ENCODE peak calls at places on chromosomes 7 and 10, in four cellular contexts. M is A549, B is endothelial cell of umbilical vein, I is thyroid gland. S is an unnamed sample.

GRCh38 chr7:104971290-104972071 is 42.5 kb upstream of the KMT2E start:
- DNase-seq in M (peak), B (peak), I (no peak), S (no peak)

GRCh38 chr7:22563621-22564241 is 63.7 kb upstream of the STEAP1B start:
- DNase-seq in M (no peak), B (peak), I (no peak), S (no peak)

GRCh38 chr7:28609608-28610007 is 197.3 kb downstream of the CREB5 start:
- DNase-seq in M (no peak), B (no peak), I (no peak), S (no peak)

GRCh38 chr7:150451833-150452431 is 1.5 kb downstream of the GIMAP8 start:
- DNase-seq in M (no peak), B (peak), I (no peak), S (no peak)

GRCh38 chr10:69014171-69014570 is 25.6 kb downstream of the KIFBP start:
- DNase-seq in M (no peak), B (peak), I (no peak), S (no peak)

GRCh38 chr10:71437537-71438058 is 40.9 kb downstream of the CDH23 start:
- DNase-seq in M (no peak), B (no peak), I (no peak), S (no peak)

GRCh38 chr7:3753868-3754267 is 452.8 kb downstream of the SDK1 start:
- DNase-seq in M (no peak), B (no peak), I (no peak), S (no peak)

GRCh38 chr10:31140716-31141115 is 109.1 kb upstream of the ZNF438 start:
- DNase-seq in M (no peak), B (no peak), I (no peak), S (no peak)

GRCh38 chr10:101567165-101568006 is 20.7 kb downstream of the POLL start:
- DNase-seq in M (no peak), B (no peak), I (no peak), S (no peak)

GRCh38 chr7:2239242-2239641 is 2.8 kb downstream of the MRM2 start:
- DNase-seq in M (no peak), B (no peak), I (no peak), S (no peak)

GRCh38 chr7:2233876-2234275 is 1.1 kb upstream of the MAD1L1 start:
- DNase-seq in M (no peak), B (peak), I (no peak), S (no peak)

GRCh38 chr7:2232766-2233520 is at the start of gene MAD1L1:
- DNase-seq in M (peak), B (peak), I (peak), S (peak)

GRCh38 chr7:2241580-2242540 is at the start of the genes MRM2 and NUDT1:
- DNase-seq in M (peak), B (peak), I (peak), S (peak)

DNA sequence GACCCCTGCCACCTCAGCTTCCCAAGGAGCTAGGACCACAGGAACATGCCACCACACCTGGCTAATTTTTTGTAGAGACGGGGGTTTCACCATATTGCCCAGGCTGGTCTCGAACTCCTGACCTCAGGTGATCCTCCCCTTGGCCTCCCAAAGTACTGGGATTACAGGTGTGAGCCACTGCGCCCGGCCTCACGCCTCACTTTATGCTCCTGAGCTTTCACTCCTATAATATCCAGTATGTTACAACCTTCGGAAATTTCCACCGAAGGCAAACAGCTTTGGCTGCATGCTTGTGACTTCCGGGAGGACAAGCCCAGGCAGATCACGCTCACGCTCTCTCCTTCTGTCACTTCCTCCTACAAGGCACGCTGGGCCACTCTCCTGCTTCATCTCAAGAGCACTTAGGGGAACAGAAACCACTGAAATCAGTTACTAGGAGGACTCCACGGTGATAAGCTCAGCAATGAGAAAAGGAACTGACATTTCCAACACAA is 4.4 kb upstream of the MAD1L1 start:
- DNase-seq in M (no peak), B (no peak), I (no peak), S (no peak)
- TF ChIP-seq POLR2A in M (no peak), B (no peak), I (no peak), S (no peak)

GRCh38 chr10:63413429-63413828 is 52.3 kb downstream of the JMJD1C start:
- DNase-seq in M (no peak), B (no peak), I (no peak), S (no peak)
- TF ChIP-seq POLR2A in M (no peak), B (no peak), I (no peak), S (no peak)

GRCh38 chr7:90706067-90706716 is 110.1 kb downstream of the CDK14 start:
- DNase-seq in M (no peak), B (peak), I (no peak), S (no peak)

GRCh38 chr7:90708841-90709317 is 112.8 kb downstream of the CDK14 start:
- DNase-seq in M (peak), B (peak), I (no peak), S (no peak)

GRCh38 chr7:90713628-90714027 is 117.5 kb downstream of the CDK14 start:
- DNase-seq in M (no peak), B (no peak), I (no peak), S (no peak)

GRCh38 chr7:90710466-90710850 is 114.3 kb downstream of the CDK14 start:
- DNase-seq in M (no peak), B (no peak), I (no peak), S (no peak)

DNA sequence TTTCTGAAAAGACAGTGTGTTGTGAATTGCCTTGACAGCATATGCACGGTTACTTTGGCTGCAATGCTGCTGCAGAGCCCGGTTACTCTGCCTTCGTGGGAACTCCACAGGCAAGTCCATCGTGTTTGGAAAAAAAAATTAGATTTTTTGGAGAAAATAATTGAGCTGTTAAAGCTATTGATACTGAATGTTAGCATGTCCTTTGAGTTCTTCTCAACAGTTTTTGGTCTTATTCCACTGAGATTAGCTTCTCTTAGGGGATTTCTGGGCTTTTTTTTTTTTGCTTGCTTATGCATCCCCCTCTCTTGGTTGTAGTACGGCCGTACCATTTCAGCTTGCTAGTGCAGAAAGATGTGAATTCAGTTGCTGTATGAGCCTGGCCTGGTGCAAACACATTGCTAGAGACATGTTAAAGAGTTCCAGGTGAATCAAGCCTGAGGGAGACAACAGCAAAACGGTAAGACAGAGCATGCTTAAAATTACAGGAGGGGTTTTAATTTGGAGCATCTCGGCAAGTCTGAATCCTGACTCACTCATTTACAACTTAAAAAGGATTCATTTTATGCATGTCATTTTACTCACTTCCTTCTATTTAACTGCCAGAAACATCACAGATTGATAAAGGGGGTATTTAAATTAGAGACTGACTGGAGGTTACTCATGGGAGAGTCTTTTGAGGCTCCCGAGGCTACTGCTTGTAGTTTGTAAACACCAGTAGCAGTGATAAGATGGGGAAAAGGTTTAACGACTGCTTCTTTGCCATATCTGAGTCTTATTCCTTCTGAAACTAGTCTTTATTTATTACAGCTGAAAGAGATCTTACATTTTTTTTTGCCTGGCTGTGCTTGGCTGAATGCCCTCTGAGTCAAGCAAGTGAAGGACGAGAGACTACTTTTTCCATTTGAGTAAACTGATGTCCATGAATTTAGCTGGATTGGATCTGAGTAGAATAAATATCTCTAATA is 113.7 kb downstream of the CDK14 start:
- DNase-seq in M (no peak), B (peak), I (peak), S (no peak)
- TF ChIP-seq POLR2A in M (no peak), B (no peak), I (no peak), S (no peak)

GRCh38 chr10:91603931-91604331 is 28.9 kb downstream of the PPP1R3C start:
- DNase-seq in M (peak), B (peak), I (no peak), S (no peak)
- TF ChIP-seq POLR2A in M (no peak), B (no peak), I (no peak), S (no peak)

DNA sequence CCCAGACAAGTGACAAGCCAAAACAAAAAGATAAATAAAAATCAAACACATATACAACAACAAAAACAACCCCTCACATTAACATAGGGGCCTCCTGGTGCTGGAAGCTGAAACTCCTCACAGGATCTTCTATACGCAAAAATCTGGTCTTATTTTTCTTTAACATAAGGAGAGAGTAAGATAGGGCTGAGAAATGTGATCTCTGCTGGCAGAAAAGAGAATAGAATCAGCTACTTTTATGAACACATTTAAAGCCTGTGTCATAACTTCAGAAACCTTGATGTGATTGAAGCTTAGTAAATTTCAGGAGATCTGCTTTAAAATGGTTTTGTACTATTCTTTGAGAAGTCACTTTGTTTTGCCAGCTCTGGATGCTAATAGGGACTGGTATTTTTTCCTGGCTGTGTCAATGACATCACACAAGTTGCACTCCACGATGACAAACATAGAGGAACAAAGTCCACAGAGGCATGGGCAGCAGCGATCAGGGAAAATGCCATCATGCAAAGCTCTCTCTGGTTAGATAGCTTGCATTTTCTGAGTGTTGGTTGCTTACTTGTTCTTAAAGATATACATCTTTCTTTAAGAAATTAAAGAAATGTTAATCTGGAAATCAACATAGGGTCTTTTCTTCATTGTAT is 176.6 kb upstream of the SP4 start:
- DNase-seq in M (no peak), B (no peak), I (no peak), S (no peak)
- TF ChIP-seq POLR2A in M (no peak), B (no peak), I (no peak), S (no peak)

DNA sequence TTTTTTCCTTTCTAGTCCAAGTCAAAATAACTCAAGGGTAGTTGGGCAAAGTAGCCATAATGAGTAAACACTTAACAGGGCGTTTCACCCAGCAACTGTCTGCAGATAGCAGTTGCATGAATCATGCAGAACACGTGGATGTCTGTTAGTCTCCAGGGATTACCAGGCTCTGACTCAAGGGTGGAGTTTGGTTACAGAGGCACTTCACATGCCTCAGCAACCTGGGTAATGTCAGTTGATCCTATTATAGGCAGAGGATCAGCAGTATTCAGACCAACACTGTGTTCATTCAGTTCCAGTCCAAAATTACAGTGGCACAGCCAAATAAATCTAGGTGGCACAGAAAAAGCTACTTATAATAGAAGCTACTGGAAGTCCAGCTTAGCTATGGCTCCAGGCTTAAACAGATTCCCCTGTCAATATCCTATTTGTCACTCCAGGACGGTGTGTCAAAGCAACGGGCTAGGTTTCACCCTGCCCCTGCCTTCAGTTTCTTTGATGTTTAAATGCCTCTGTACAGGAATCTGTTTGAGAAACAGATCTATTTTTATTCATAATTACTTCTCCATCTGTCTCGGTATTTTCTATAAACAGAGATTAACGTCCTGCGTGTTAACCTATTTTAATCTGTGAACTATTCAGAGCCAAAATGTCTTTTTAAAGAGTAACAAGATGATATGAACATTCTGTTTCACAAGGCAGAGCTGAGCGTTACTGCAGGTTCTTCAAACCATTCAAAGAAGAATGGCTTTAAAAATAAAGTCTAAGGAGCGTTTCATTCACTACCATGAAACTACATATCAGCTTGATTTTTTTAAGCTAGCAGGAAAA is 162.6 kb upstream of the AKR1E2 start:
- DNase-seq in M (peak), B (peak), I (peak), S (peak)
- TF ChIP-seq POLR2A in M (no peak), B (peak), I (peak), S (peak)

DNA sequence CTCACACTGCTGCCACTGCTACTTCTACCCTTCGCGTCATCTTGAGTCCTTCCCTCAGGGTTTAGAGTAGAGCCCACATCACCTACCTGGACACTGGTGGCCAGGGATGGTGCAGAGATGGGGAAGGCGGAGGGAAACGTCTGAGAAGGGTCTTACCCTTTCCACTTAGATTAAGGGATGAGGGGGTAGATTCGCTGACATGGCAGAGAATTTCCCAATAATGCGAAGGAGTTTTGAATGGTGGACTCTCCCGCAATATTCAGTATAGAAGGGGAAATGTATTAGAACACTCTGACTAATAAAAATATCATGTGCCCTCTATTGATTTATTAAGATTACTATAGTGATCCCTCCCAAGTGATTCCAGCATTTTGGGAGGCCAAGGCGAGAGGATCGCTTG is 209.5 kb upstream of the KIAA1217 start:
- DNase-seq in M (no peak), B (no peak), I (no peak), S (no peak)
- TF ChIP-seq POLR2A in M (no peak), B (no peak), I (no peak), S (no peak)

DNA sequence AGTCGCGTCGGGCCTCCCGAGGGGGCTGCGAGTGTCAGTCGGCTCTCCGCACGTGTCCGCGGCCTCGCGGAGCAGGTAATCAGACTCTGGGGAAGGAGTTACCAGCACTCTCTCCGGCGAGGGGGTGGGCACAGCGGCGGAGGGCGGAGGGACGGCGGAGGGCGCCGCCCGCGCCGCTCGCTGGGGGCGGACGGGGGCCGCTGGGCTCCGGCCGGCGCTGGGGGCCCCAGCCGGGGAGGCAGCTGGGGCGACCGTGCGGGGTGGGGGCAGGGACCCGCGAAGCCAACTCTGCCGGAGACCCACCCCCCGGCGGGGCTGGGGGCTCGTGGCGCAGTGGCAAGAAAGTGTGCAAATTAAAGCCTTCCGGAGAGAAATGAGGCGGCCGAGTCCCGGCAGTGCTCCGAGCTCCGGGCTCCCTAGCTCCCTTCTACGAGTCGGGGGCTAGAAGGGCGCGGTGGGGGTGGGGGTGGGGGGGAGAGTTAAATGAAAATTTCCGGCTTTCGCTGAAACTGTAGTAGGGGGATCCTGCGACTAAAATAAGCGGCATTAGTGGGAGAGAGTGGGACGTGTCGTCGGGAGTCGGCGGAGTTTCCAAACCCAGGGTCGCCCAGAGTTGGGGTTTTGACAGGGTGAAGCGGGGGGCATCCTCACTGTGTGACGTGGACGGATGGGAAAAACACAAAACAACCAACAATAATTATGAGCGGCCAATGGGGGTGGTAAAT is at the start of gene CDK6:
- DNase-seq in M (peak), B (peak), I (peak), S (peak)
- TF ChIP-seq POLR2A in M (no peak), B (no peak), I (peak), S (peak)

GRCh38 chr10:34918060-34918840 is 103.2 kb upstream of the PARD3 start:
- DNase-seq in M (no peak), B (no peak), I (no peak), S (no peak)
- TF ChIP-seq POLR2A in M (no peak), B (no peak), I (no peak), S (no peak)

GRCh38 chr10:86400705-86401587 is 34.4 kb upstream of the GRID1 start:
- DNase-seq in M (peak), B (no peak), I (peak), S (peak)
- TF ChIP-seq POLR2A in M (no peak), B (no peak), I (no peak), S (no peak)